ENCODE peak calls at places on chromosome 18, in six cellular contexts. S, I, J, L, B and A are unnamed samples.

GRCh38 chr18:61606068-61606660 is 272.9 kb downstream of the CDH20 start:
- DNase-seq in S (peak; percentile 80), I (no peak), J (no peak), L (peak; percentile 11), B (peak; percentile 54), A (peak; percentile 7)

GRCh38 chr18:75133721-75134645 is 75.0 kb downstream of the PTGR3 start:
- DNase-seq in S (peak; percentile 58), I (no peak), J (no peak), L (no peak), B (no peak), A (no peak)

GRCh38 chr18:23126352-23127056 is 8.8 kb upstream of the CABLES1 start:
- DNase-seq in S (no peak), I (no peak), J (no peak), L (no peak), B (no peak), A (no peak)

GRCh38 chr18:22691988-22692710 is 241.0 kb upstream of the RBBP8 start:
- DNase-seq in S (no peak), I (no peak), J (no peak), L (no peak), B (no peak), A (no peak)

GRCh38 chr18:79599503-79599931 is 80.1 kb upstream of the CTDP1 start:
- DNase-seq in S (no peak), I (no peak), J (no peak), L (no peak), B (peak; percentile 20), A (no peak)

GRCh38 chr18:7105943-7106342 is 11.7 kb downstream of the LAMA1 start:
- DNase-seq in S (no peak), I (no peak), J (no peak), L (no peak), B (no peak), A (no peak)

GRCh38 chr18:79852561-79853302 is 55.0 kb downstream of the KCNG2 start:
- DNase-seq in S (no peak), I (no peak), J (no peak), L (no peak), B (no peak), A (no peak)

GRCh38 chr18:50240083-50240563 is 26.2 kb downstream of the CFAP53 start:
- DNase-seq in S (no peak), I (no peak), J (no peak), L (no peak), B (no peak), A (no peak)

GRCh38 chr18:59264136-59264571 is 9.1 kb downstream of the RAX start:
- DNase-seq in S (no peak), I (no peak), J (no peak), L (no peak), B (no peak), A (no peak)

GRCh38 chr18:10525563-10526210 is at the start of gene NAPG:
- DNase-seq in S (peak; percentile 92), I (peak; percentile 95), J (peak; percentile 80), L (peak; percentile 89), B (peak; percentile 96), A (peak; percentile 93)
- TF ChIP-seq POLR2A in S (peak; percentile 42), I (peak; percentile 60), J (peak; percentile 56), L (peak; percentile 66), B (no peak), A (peak; percentile 63)

GRCh38 chr18:36177913-36178312 is 9.4 kb upstream of the MOCOS start:
- DNase-seq in S (no peak), I (no peak), J (no peak), L (no peak), B (no peak), A (no peak)

GRCh38 chr18:36175481-36175880 is 11.8 kb upstream of the MOCOS start:
- DNase-seq in S (no peak), I (no peak), J (no peak), L (no peak), B (no peak), A (no peak)

GRCh38 chr18:36176177-36176584 is 11.1 kb upstream of the MOCOS start:
- DNase-seq in S (no peak), I (no peak), J (no peak), L (no peak), B (no peak), A (no peak)

GRCh38 chr18:36179562-36180334 is 7.5 kb upstream of the MOCOS start:
- DNase-seq in S (no peak), I (peak; percentile 80), J (no peak), L (peak; percentile 91), B (peak; percentile 65), A (no peak)

GRCh38 chr18:36176739-36177138 is 10.6 kb upstream of the MOCOS start:
- DNase-seq in S (no peak), I (peak; percentile 87), J (no peak), L (no peak), B (no peak), A (no peak)
- TF ChIP-seq POLR2A in S (no peak), I (peak; percentile 12), J (no peak), L (no peak), B (no peak), A (no peak)

DNA sequence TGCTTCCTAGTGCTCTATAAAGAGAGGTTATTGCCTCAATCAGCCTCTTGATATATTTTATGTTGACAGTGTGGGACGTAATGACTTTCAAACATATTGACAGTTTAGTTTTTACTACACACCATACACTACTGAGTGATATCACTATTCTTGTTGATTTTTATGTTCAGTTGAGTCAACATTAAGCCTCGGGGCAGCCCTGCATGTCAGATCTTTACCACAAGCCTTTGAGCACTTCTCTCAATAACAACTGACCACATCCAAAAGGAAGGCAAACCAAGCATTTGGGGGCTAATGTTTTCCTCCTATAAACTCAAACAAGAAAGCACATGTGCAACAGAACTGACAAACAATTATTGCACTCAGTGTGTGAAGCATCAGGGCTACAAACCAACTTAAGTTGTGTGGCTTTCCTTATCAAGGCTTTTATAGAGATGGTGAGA is 448.1 kb upstream of the SLC14A2 start:
- DNase-seq in S (no peak), I (no peak), J (no peak), L (no peak), B (no peak), A (no peak)
- TF ChIP-seq POLR2A in S (no peak), I (no peak), J (no peak), L (no peak), B (no peak), A (no peak)

DNA sequence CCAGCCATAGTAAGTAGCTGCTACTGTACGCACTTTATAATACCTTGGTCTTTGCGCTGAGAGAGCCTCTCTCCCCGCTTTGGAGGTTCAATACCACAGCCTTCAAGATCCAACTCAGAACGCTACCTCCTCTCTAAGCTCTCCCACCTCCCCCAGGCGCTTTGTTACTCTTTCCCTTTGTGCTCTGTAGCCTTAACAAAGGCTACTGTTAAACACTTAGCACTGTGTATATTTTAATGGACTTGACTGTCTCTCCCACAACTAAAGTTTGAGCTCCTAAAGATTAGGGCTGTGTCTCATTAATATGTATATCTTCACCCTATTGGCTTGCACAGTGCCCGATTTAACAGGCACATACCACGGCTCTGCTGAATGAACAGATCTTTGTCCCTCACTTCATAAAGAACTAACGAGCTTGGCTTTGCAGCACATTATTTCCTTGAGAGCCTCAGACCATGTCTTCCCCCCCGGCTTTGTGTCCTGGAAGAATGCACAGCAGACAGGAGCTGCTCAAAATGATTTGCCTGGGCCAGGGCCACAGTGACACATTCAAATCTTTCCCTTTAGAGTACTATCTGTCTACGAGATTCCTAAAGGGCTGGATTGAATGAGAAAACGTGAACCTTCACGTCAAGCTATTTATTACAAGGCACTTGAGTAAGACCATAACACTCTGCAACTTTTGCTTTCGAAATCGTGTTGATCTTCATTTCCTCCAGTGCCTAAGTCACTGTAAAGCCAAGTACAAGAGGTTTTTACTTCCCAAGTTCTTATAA is 22.1 kb downstream of the ABHD3 start:
- DNase-seq in S (no peak), I (peak; percentile 74), J (no peak), L (no peak), B (no peak), A (no peak)
- TF ChIP-seq POLR2A in S (no peak), I (no peak), J (no peak), L (no peak), B (no peak), A (no peak)

GRCh38 chr18:71018816-71019215 is 730.0 kb downstream of the SOCS6 start:
- DNase-seq in S (no peak), I (peak; percentile 64), J (no peak), L (no peak), B (no peak), A (no peak)
- TF ChIP-seq POLR2A in S (no peak), I (no peak), J (no peak), L (no peak), B (no peak), A (no peak)

GRCh38 chr18:63970803-63971191 is 916 bp downstream of the SERPINB8 start:
- DNase-seq in S (no peak), I (no peak), J (no peak), L (peak; percentile 43), B (peak; percentile 39), A (no peak)
- TF ChIP-seq POLR2A in S (no peak), I (no peak), J (peak; percentile 1), L (no peak), B (no peak), A (no peak)